ENCODE peak calls at places on chromosomes 12 and 14, in five cellular contexts. I is neuronal stem cell, X is H1, O is trophoblast cell, Z is mesenchymal stem cell. E is an unnamed sample.
A peak's percentile ranks its signal among the peaks of the same experiment; 100 is the strongest.

GRCh38 chr14:20934148-20934762 is 21.0 kb upstream of the RNASE2 start:
- DNase-seq in Z (peak; percentile 3), X (peak; percentile 54), O (peak; percentile 33), I (peak; percentile 46), E (peak; percentile 85)

GRCh38 chr14:99145307-99145706 is 126.7 kb downstream of the BCL11B start:
- DNase-seq in Z (no peak), I (no peak), X (no peak), O (no peak), E (no peak)

GRCh38 chr12:42978718-42979117 is 389.2 kb upstream of the PRICKLE1 start:
- DNase-seq in O (no peak), I (no peak), X (no peak), Z (no peak), E (no peak)

GRCh38 chr12:29043069-29043468 is 106.0 kb upstream of the FAR2 start:
- DNase-seq in Z (peak; percentile 23), X (no peak), I (no peak), O (no peak), E (no peak)

GRCh38 chr14:83707056-83707455 is 1822.9 kb upstream of the FLRT2 start:
- DNase-seq in X (no peak), O (no peak), I (no peak), Z (no peak), E (no peak)

GRCh38 chr14:56351861-56352260 is 227.7 kb upstream of the TMEM260 start:
- DNase-seq in X (no peak), O (peak; percentile 92), I (no peak), Z (peak; percentile 83), E (no peak)

GRCh38 chr14:95098984-95099599 is 58.2 kb downstream of the DICER1 start:
- DNase-seq in Z (peak; percentile 64), O (peak; percentile 76), X (peak; percentile 31), I (peak; percentile 48), E (peak; percentile 60)

GRCh38 chr12:52183544-52183910 is 8.3 kb downstream of the KRT80 start:
- DNase-seq in Z (no peak), O (no peak), I (no peak), X (no peak), E (no peak)

GRCh38 chr12:119363490-119363889 is 29.0 kb downstream of the CCDC60 start:
- DNase-seq in I (no peak), Z (no peak), X (no peak), O (no peak), E (no peak)

GRCh38 chr12:107564946-107565345 is 120.7 kb upstream of the PWP1 start:
- DNase-seq in X (no peak), I (peak; percentile 8), Z (no peak), O (peak; percentile 2), E (peak; percentile 64)

GRCh38 chr14:99755629-99756603 is 37.3 kb upstream of the EML1 start:
- DNase-seq in X (no peak), I (no peak), O (no peak), Z (peak; percentile 95), E (no peak)

GRCh38 chr12:11853126-11853525 is 203.7 kb downstream of the ETV6 start:
- DNase-seq in O (no peak), Z (no peak), I (no peak), X (no peak), E (no peak)

GRCh38 chr12:121918679-121919038 is 267 bp downstream of the CFAP251 start:
- DNase-seq in Z (no peak), O (no peak), X (no peak), I (no peak), E (no peak)

GRCh38 chr14:33404964-33405574 is 466.4 kb downstream of the NPAS3 start:
- DNase-seq in O (no peak), I (no peak), X (no peak), Z (no peak), E (no peak)

GRCh38 chr12:44389038-44389437 is 487.1 kb downstream of the NELL2 start:
- DNase-seq in O (no peak), I (no peak), X (no peak), Z (no peak), E (no peak)

GRCh38 chr12:109949089-109949488 is 47.1 kb downstream of the GIT2 start:
- DNase-seq in Z (peak; percentile 55), X (no peak), O (peak; percentile 78), I (no peak), E (no peak)

GRCh38 chr12:103881261-103881660 is 40.2 kb upstream of the NT5DC3 start:
- DNase-seq in I (no peak), X (no peak), Z (no peak), O (no peak), E (no peak)

GRCh38 chr12:2490746-2491145 is 304.0 kb upstream of the FKBP4 start:
- DNase-seq in X (no peak), I (no peak), O (no peak), Z (no peak), E (no peak)

GRCh38 chr12:25553083-25553482 is at the start of gene LMNTD1:
- DNase-seq in O (peak; percentile 25), Z (peak; percentile 12), X (no peak), I (no peak), E (no peak)

GRCh38 chr12:89235189-89235993 is 116.9 kb downstream of the DUSP6 start:
- DNase-seq in X (no peak), O (no peak), Z (peak; percentile 39), I (no peak), E (no peak)

GRCh38 chr12:99138397-99138796 is 493.3 kb downstream of the APAF1 start:
- DNase-seq in O (no peak), Z (no peak), I (no peak), X (no peak), E (no peak)
- H2BK12ac ChIP-seq in O (no peak overlapping the region), Z (no peak overlapping the region), I (no peak overlapping the region), X (no peak overlapping the region), E (no peak overlapping the region)

GRCh38 chr14:65252471-65253255 is 150.3 kb upstream of the MAX start:
- DNase-seq in I (no peak), Z (no peak), O (peak; percentile 91), X (no peak), E (no peak)

GRCh38 chr14:65255029-65255545 is 152.8 kb upstream of the MAX start:
- DNase-seq in I (no peak), O (peak; percentile 78), X (no peak), Z (peak; percentile 63), E (no peak)

GRCh38 chr14:65249471-65250161 is 147.3 kb upstream of the MAX start:
- DNase-seq in X (no peak), Z (no peak), O (no peak), I (no peak), E (no peak)

GRCh38 chr14:65250162-65250495 is 147.8 kb upstream of the MAX start:
- DNase-seq in Z (no peak), I (no peak), O (no peak), X (no peak), E (no peak)

DNA sequence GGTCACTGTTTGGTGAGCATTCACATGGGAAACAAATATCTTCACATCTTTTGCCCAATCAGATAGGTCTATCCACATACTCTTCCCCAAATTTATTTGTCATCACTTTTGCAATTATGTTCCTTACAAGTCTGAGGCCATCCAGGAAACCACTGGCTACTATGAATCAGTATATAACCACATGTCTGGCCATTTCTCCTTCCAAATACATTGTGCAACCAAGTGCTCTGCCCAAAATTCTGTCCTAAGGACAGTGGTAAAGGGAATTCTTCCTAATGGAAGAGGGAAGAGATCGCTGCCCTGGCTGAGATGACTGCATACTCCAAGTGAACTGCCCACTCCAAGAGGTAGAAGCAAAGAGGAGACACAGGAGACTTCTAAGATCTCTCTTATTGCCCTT is 148.9 kb upstream of the MAX start:
- DNase-seq in Z (peak; percentile 83), X (no peak), O (no peak), I (no peak), E (no peak)
- H2AK5ac ChIP-seq in Z (no peak overlapping the region), X (no peak overlapping the region), O (peak overlapping the region; percentile 7), I (no peak overlapping the region), E (no peak overlapping the region)

GRCh38 chr12:114674201-114675047 is 9.6 kb downstream of the TBX3 start:
- DNase-seq in O (no peak), X (no peak), I (peak; percentile 21), Z (peak; percentile 47), E (peak; percentile 63)

GRCh38 chr12:114672817-114673168 is 11.2 kb downstream of the TBX3 start:
- DNase-seq in O (no peak), I (no peak), X (no peak), Z (no peak), E (no peak)

GRCh38 chr12:114671664-114672476 is 12.1 kb downstream of the TBX3 start:
- DNase-seq in O (no peak), X (no peak), Z (peak; percentile 72), I (peak; percentile 45), E (peak; percentile 75)

GRCh38 chr12:114671321-114671663 is 12.7 kb downstream of the TBX3 start:
- DNase-seq in Z (no peak), O (no peak), X (no peak), I (peak; percentile 20), E (no peak)

GRCh38 chr12:114673169-114673833 is 10.7 kb downstream of the TBX3 start:
- DNase-seq in I (peak; percentile 8), O (no peak), X (no peak), Z (peak; percentile 95), E (peak; percentile 75)
- H2BK12ac ChIP-seq in I (no peak overlapping the region), O (peak overlapping the region; percentile 6), X (peak overlapping the region; percentile 96), Z (no peak overlapping the region), E (no peak overlapping the region)

DNA sequence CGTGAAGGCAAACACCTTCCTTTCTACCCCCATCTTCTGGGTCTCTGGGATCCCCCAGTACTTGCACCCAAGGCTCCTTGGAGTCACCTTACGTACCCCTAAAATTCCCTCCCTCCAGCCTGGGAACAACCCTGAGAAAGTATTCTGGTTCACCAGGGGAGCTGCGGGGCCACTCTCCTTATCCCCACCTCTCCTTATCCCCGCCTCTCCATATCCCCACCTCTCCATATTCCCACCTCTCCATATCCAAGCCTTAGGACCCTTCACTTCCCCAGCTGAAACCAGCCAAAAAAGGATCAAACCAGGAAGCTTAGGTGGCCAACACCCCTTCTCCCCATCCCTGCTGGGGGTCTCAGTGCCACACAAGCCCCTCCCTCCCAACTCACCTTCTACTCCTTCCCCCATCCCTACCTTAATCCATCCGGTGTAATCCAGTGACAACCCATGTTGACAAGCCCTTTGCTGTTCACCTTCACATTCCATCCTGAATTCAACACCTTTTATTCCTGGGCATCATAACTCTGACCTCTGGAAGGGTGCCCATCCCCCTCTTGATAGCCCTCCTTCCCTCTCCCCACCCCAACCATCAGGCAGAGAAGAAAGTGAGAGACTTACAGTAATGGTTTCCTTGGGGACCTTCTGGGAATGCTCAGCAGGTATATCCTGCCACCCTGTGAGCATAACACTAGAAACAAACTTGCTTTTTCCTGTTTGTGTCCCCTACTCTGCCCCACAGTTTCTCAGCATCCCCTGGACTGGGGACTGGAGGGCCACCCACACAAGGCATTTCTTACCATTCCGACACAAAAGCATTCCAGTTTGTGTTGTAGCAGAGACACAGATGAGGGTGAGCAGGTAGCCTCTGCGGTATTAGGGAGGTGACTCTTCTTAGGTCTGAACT is 1.6 kb upstream of the MSI1 start:
- DNase-seq in I (no peak), Z (no peak), X (no peak), O (no peak), E (no peak)
- H2AK5ac ChIP-seq in I (peak overlapping the region; percentile 77), Z (no peak overlapping the region), X (no peak overlapping the region), O (no peak overlapping the region), E (no peak overlapping the region)